ENCODE peak calls at places on chromosomes 2 and 18, in eight cellular contexts. Q is body of pancreas; J is endothelial cell; R is kidney tubule cell; X is M059J; D is stimulated activated naive B cell treated with anti-CD40 and anti-IgM and Interleukin-4, amounts not matched to agents 10 μg/mL and 1 μg/mL and 100 μg/mL, for 72 hours; O is Calu3; F is stimulated activated CD4-positive, alpha-beta T cell treated with anti-CD3 and anti-CD28 coated beads, Interleukin-1b, Interleukin-23, amount 100 ng/mL, for 4 hours. L is an unnamed sample.

GRCh38 chr2:143480586-143481230 is 351.5 kb downstream of the ARHGAP15 start:
- DNase-seq in O (no peak), J (no peak), D (no peak), X (no peak), R (no peak), F (no peak), Q (no peak), L (no peak)

GRCh38 chr2:144237845-144238637 is 281.9 kb downstream of the ZEB2 start:
- DNase-seq in D (no peak), O (no peak), F (no peak), Q (no peak), J (no peak), R (no peak), X (no peak), L (no peak)

GRCh38 chr2:238055841-238056240 is 5.0 kb upstream of the SCLY start:
- DNase-seq in R (no peak), Q (no peak), D (no peak), J (no peak), X (no peak), F (no peak), O (no peak), L (no peak)

GRCh38 chr2:219269362-219270054 is 9.7 kb upstream of the DNAJB2 start:
- DNase-seq in J (no peak), O (peak; percentile 33), X (no peak), Q (peak; percentile 84), F (no peak), R (peak; percentile 72), D (no peak), L (no peak)

GRCh38 chr18:74609535-74609934 is 11.9 kb downstream of the ZNF407 start:
- DNase-seq in J (no peak), O (no peak), Q (no peak), F (no peak), X (peak; percentile 56), R (peak; percentile 73), D (no peak), L (peak; percentile 59)

GRCh38 chr2:33859791-33860461 is 260.8 kb upstream of the FAM98A start:
- DNase-seq in D (no peak), O (no peak), R (no peak), J (no peak), Q (no peak), X (peak; percentile 15), F (no peak), L (no peak)

GRCh38 chr2:66478729-66479316 is 43.9 kb downstream of the MEIS1 start:
- DNase-seq in Q (no peak), D (no peak), O (no peak), X (no peak), J (no peak), F (no peak), R (no peak), L (no peak)

GRCh38 chr18:45253973-45254372 is 361.3 kb upstream of the SLC14A2 start:
- DNase-seq in Q (no peak), J (no peak), F (no peak), R (no peak), O (no peak), X (no peak), D (no peak), L (no peak)

GRCh38 chr2:196925445-196925767 is 1.1 kb downstream of the PGAP1 start:
- DNase-seq in J (no peak), Q (no peak), O (no peak), D (no peak), R (peak; percentile 13), F (no peak), X (peak; percentile 30), L (no peak)

GRCh38 chr2:139685590-139685989 is 905.4 kb upstream of the NXPH2 start:
- DNase-seq in F (no peak), X (no peak), J (no peak), O (no peak), Q (no peak), R (no peak), D (no peak), L (no peak)

GRCh38 chr2:122651236-122651635 is 895.8 kb downstream of the TSN start:
- DNase-seq in O (no peak), J (no peak), R (peak; percentile 9), Q (no peak), X (no peak), F (no peak), D (no peak), L (no peak)

L was measured in H4.